ENCODE peak calls at places on chromosomes 5 and 9, in five cellular contexts. N is transverse colon; O is progenitor cell of endocrine pancreas; P is NB4; E is CD8-positive, alpha-beta T cell. Z is an unnamed sample.

GRCh38 chr5:166117062-166117743 is 2174.2 kb upstream of the WWC1 start:
- DNase-seq in N (no peak), P (no peak), O (no peak), E (no peak), Z (no peak)

GRCh38 chr5:138351056-138351455 is 1.4 kb upstream of the KDM3B start:
- DNase-seq in E (no peak), P (no peak), N (no peak), O (no peak), Z (peak)

GRCh38 chr5:133602829-133603380 is 9.4 kb downstream of the FSTL4 start:
- DNase-seq in N (no peak), E (no peak), O (no peak), P (no peak), Z (no peak)

GRCh38 chr5:113608113-113608551 is 94.6 kb downstream of the YTHDC2 start:
- DNase-seq in N (no peak), E (no peak), P (peak), O (no peak), Z (no peak)

GRCh38 chr5:152487130-152487529 is 82.1 kb upstream of the NMUR2 start:
- DNase-seq in N (no peak), O (no peak), E (no peak), P (no peak), Z (no peak)

GRCh38 chr9:81753436-81753835 is 64.1 kb upstream of the TLE1 start:
- DNase-seq in E (no peak), N (no peak), P (no peak), O (no peak), Z (no peak)

GRCh38 chr5:167633931-167634341 is 657.5 kb upstream of the WWC1 start:
- DNase-seq in O (no peak), P (no peak), N (no peak), E (no peak), Z (peak)

GRCh38 chr9:132411091-132411508 is 1.1 kb downstream of the CFAP77 start:
- DNase-seq in N (peak), O (peak), E (peak), P (peak), Z (no peak)

GRCh38 chr5:2748841-2749513 is 2.5 kb downstream of the IRX2 start:
- DNase-seq in E (no peak), O (no peak), N (no peak), P (no peak), Z (no peak)

GRCh38 chr5:112183103-112183634 is 235.9 kb downstream of the EPB41L4A start:
- DNase-seq in O (no peak), N (no peak), E (no peak), P (no peak), Z (peak)

GRCh38 chr9:133163559-133164208 is at the start of gene GBGT1:
- DNase-seq in O (peak), E (no peak), N (peak), P (peak), Z (no peak)

GRCh38 chr5:13250450-13251291 is 693.8 kb downstream of the DNAH5 start:
- DNase-seq in N (no peak), P (peak), O (no peak), E (no peak), Z (no peak)

GRCh38 chr5:129852747-129853352 is 51.4 kb upstream of the CHSY3 start:
- DNase-seq in P (peak), E (peak), N (peak), O (peak), Z (peak)

GRCh38 chr9:94864183-94864582 is 137.7 kb downstream of the AOPEP start:
- DNase-seq in P (no peak), N (no peak), O (no peak), E (no peak), Z (no peak)

GRCh38 chr9:113221800-113222481 is 597 bp downstream of the SLC31A1 start:
- DNase-seq in E (no peak), O (no peak), P (no peak), N (no peak), Z (no peak)

GRCh38 chr9:34701023-34701768 is 8.7 kb downstream of the CCL21 start:
- DNase-seq in E (peak), P (peak), N (peak), O (peak), Z (peak)

GRCh38 chr9:102355982-102356381 is 617.5 kb upstream of the GRIN3A start:
- DNase-seq in P (no peak), N (no peak), E (no peak), O (no peak), Z (no peak)

GRCh38 chr9:108272350-108272899 is 583.4 kb downstream of the ACTL7B start:
- DNase-seq in O (no peak), N (peak), E (no peak), P (peak), Z (no peak)

GRCh38 chr5:126680215-126680817 is 79.6 kb downstream of the PHAX start:
- DNase-seq in N (peak), O (no peak), P (peak), E (no peak), Z (peak)

GRCh38 chr5:163504091-163504931 is 1.1 kb upstream of the MAT2B start:
- DNase-seq in O (no peak), P (peak), N (peak), E (no peak), Z (peak)

GRCh38 chr9:121852646-121853616 is 201.5 kb downstream of the DAB2IP start:
- DNase-seq in N (no peak), P (no peak), E (no peak), O (no peak), Z (no peak)

GRCh38 chr9:110847661-110848060 is 179.1 kb downstream of the MUSK start:
- DNase-seq in N (no peak), O (no peak), E (no peak), P (no peak), Z (no peak)

GRCh38 chr5:29162297-29162696 is 2031.2 kb upstream of the CDH6 start:
- DNase-seq in N (no peak), P (no peak), O (no peak), E (no peak), Z (no peak)

GRCh38 chr5:93789173-93790070 is 48.0 kb upstream of the POU5F2 start:
- DNase-seq in E (no peak), O (no peak), P (no peak), N (no peak), Z (peak)

GRCh38 chr9:114289571-114290481 is 33.1 kb upstream of the ORM1 start:
- DNase-seq in N (peak), O (no peak), P (no peak), E (no peak), Z (no peak)

GRCh38 chr5:123992641-123993040 is 480.7 kb downstream of the CSNK1G3 start:
- DNase-seq in O (no peak), N (no peak), P (no peak), E (no peak), Z (no peak)

GRCh38 chr5:178100774-178101173 is 12.6 kb upstream of the N4BP3 start:
- DNase-seq in N (peak), O (no peak), E (no peak), P (no peak), Z (no peak)

GRCh38 chr9:36913393-36914211 is 120.5 kb downstream of the PAX5 start:
- DNase-seq in N (no peak), O (no peak), E (no peak), P (no peak), Z (no peak)
- TF ChIP-seq CTCF in N (no peak), O (peak), E (no peak), P (peak), Z (peak)

GRCh38 chr9:79353856-79354520 is 217.8 kb upstream of the TLE4 start:
- DNase-seq in P (no peak), E (no peak), O (no peak), N (no peak), Z (peak)
- TF ChIP-seq CTCF in P (no peak), E (no peak), O (no peak), N (no peak), Z (no peak)

DNA sequence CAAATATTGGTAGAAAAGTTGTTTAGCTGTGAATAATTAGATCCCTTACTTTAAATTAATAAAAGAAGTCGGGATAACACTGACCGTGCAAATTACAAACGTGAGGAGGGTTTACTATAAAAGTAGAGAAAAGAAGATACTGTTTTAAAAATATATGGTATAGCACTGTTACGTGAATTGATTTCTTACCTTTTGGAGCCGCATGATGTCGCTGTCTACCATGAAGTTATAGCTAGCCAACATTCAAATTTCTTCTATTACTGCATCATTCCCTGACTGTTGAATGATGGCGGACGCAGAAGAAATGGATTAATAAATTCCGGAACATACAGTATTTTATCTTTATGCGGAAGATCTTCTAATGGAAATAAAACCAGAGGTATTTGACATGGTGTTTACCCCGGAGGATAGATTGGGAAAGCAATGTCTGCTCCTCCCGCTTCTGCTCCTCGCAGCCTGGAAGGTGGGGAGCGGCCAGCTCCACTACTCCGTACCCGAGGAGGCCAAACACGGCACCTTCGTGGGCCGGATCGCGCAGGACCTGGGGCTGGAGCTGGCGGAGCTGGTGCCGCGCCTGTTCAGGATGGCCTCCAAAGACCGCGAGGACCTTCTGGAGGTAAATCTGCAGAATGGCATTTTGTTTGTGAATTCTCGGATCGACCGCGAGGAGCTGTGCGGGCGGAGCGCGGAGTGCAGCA is at the start of gene PCDHA6:
- DNase-seq in O (no peak), E (no peak), N (no peak), P (no peak), Z (no peak)
- TF ChIP-seq CTCF in O (peak), E (no peak), N (no peak), P (no peak), Z (no peak)

GRCh38 chr5:159051431-159052281 is 48.1 kb downstream of the EBF1 start:
- DNase-seq in O (peak), N (peak), P (peak), E (no peak), Z (no peak)

GRCh38 chr5:159052282-159053011 is 47.3 kb downstream of the EBF1 start:
- DNase-seq in E (no peak), O (no peak), N (no peak), P (no peak), Z (no peak)

GRCh38 chr5:159049844-159050318 is 49.8 kb downstream of the EBF1 start:
- DNase-seq in P (peak), O (no peak), E (no peak), N (no peak), Z (no peak)

GRCh38 chr5:159048298-159048697 is 51.4 kb downstream of the EBF1 start:
- DNase-seq in P (no peak), E (no peak), N (no peak), O (no peak), Z (no peak)

GRCh38 chr5:159050408-159051091 is 49.2 kb downstream of the EBF1 start:
- DNase-seq in O (no peak), E (no peak), N (no peak), P (peak), Z (no peak)
- TF ChIP-seq CTCF in O (no peak), E (no peak), N (no peak), P (no peak), Z (no peak)

GRCh38 chr9:99336531-99336930 is 114.4 kb downstream of the SEC61B start:
- DNase-seq in P (no peak), N (no peak), E (no peak), O (no peak), Z (no peak)

GRCh38 chr9:99335280-99335679 is 113.2 kb downstream of the SEC61B start:
- DNase-seq in N (no peak), E (no peak), P (no peak), O (no peak), Z (no peak)

GRCh38 chr9:99341686-99342085 is 119.6 kb downstream of the SEC61B start:
- DNase-seq in O (no peak), P (no peak), E (no peak), N (no peak), Z (no peak)

GRCh38 chr9:99340281-99340680 is 118.2 kb downstream of the SEC61B start:
- DNase-seq in P (no peak), N (no peak), E (no peak), O (no peak), Z (peak)

DNA sequence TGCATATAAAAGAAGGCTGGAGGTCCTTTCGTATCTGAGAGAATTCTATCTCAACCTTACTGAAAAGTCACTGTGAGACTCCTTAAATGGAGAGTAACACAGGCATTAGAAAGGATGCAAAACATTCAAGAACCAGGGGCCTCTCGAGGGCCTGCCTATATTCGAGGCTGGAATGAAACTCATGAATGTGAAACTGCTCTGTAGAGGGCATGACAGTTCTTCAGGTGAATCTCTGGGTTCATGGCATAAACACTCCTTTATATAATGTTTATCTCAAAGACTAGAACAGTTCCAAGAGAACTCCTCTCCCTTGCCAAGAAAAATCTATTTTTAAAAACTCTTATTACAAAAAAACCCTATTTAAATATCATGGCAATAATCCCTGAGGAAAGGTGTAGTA is 113.9 kb downstream of the SEC61B start:
- DNase-seq in P (no peak), O (no peak), N (no peak), E (no peak), Z (no peak)
- TF ChIP-seq CTCF in P (no peak), O (no peak), N (no peak), E (no peak), Z (no peak)

DNA sequence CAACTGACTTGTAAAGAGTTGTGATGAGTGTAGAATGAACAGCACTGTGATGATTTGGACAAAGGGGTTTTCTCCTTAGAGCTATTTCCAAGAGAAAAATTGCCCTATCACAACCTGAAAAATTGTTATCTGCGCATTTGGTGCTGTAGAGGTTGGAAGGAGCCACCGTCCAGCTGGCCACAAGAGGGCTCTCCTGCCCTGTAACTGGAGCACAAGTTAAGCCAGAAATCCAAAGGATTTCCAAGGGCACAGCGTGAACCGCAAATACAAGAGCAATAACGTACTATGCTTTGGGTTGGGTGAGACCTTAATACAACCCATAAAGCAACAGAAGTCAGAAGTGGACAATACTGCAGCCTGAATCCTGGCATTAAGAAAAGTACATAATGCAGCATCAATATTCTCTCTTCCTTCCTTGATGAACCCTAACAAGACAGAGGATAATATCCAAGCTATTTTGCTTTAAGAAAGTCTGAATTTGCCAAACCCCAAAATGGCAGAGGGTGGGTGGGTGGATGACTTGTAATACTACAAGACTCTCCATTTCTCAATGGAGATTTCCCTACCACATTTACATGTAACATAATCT is 56.8 kb upstream of the SMIM32 start:
- DNase-seq in N (peak), P (peak), E (no peak), O (peak), Z (peak)
- TF ChIP-seq CTCF in N (peak), P (peak), E (peak), O (peak), Z (peak)

DNA sequence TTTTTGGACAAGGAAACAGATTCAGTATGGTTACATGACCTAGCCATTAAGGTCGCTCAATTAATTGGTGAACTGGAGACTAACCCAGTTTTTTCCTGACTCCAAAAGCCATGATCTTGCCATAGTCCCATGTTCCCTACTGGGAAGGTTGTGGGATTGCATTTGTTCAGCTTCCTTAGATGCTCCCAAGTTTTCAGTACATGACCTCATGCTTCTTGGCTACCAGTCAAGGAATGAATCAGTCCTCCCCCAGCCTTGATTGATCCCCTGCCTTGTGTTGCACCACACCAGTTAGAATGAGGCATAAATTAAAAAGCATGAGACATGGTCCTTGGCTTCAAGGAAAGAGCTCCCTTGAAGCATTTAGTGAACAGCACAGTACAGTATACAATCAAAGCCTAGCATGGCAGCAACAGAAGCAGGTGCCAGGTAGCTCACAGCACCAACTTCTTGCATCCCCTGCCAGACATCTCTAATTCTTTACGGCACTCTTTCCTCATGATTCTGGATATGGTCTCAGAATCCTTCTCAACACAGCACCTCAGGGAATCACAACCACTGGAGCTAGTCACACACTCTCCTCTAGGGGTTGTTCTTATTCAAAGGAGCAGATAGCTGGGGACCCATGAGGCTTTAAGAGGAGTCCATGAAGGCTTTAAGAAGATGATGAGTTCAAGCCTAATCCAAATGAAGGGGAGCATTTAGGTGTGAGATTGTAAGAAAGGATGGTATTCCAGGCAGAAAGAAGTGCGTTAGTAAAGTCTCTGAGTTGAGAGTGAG is 295.5 kb upstream of the CLINT1 start:
- DNase-seq in O (no peak), E (no peak), P (no peak), N (no peak), Z (no peak)
- TF ChIP-seq CTCF in O (no peak), E (no peak), P (no peak), N (no peak), Z (no peak)

GRCh38 chr5:15598294-15598902 is 98.4 kb downstream of the FBXL7 start:
- DNase-seq in P (peak), E (no peak), N (no peak), O (no peak), Z (peak)
- TF ChIP-seq CTCF in P (peak), E (peak), N (peak), O (peak), Z (peak)

GRCh38 chr5:37248970-37249819 is at the start of gene CPLANE1:
- DNase-seq in P (peak), N (peak), E (peak), O (peak), Z (peak)
- TF ChIP-seq CTCF in P (peak), N (no peak), E (no peak), O (peak), Z (peak)

Z was measured in HFFc6.